ENCODE peak calls at places on chromosomes 6 and 20, in six cellular contexts. T is CD4-positive, alpha-beta memory T cell; D is AG08395; E is GM23248; O is lower leg skin; Y is GM04504. L is an unnamed sample.

GRCh38 chr6:109512271-109512817 is 29.3 kb upstream of the ZBTB24 start:
- DNase-seq in T (no peak), D (no peak), E (no peak), O (no peak), Y (no peak), L (no peak)

GRCh38 chr20:25270829-25271251 is 23.0 kb downstream of the PYGB start:
- DNase-seq in T (no peak), D (no peak), E (no peak), O (no peak), Y (no peak), L (no peak)

GRCh38 chr6:136225496-136225895 is 24.6 kb downstream of the MTFR2 start:
- DNase-seq in T (no peak), D (no peak), E (peak), O (no peak), Y (no peak), L (no peak)

GRCh38 chr6:55875420-55875819 is at the start of gene BMP5:
- DNase-seq in T (no peak), D (no peak), E (no peak), O (no peak), Y (no peak), L (no peak)

GRCh38 chr6:167758309-167759023 is 68.2 kb upstream of the AFDN start:
- DNase-seq in T (no peak), D (no peak), E (no peak), O (no peak), Y (no peak), L (no peak)

GRCh38 chr20:46118481-46119020 is 437 bp downstream of the CD40 start:
- DNase-seq in T (no peak), D (no peak), E (no peak), O (no peak), Y (no peak), L (peak)

GRCh38 chr20:58017237-58017969 is 211.1 kb downstream of the ANKRD60 start:
- DNase-seq in T (no peak), D (peak), E (peak), O (peak), Y (peak), L (no peak)

GRCh38 chr6:18207438-18207837 is 52.2 kb downstream of the KDM1B start:
- DNase-seq in T (no peak), D (no peak), E (no peak), O (no peak), Y (no peak), L (no peak)

GRCh38 chr6:3669916-3670315 is 81.6 kb downstream of the PXDC1 start:
- DNase-seq in T (no peak), D (no peak), E (no peak), O (no peak), Y (no peak), L (no peak)

GRCh38 chr6:75349262-75349984 is 64.8 kb upstream of the TMEM30A start:
- DNase-seq in T (no peak), D (peak), E (peak), O (no peak), Y (no peak), L (no peak)

GRCh38 chr6:131382646-131383045 is 190.4 kb upstream of the ARG1 start:
- DNase-seq in T (no peak), D (no peak), E (no peak), O (no peak), Y (no peak), L (no peak)

L was measured in right atrium auricular region.